ENCODE peak calls at places on chromosomes 11 and 22, in eight cellular contexts. A, F, O, X, Z, Q, K and Y are unnamed samples.

GRCh38 chr22:22167791-22168189 is 76.8 kb upstream of the VPREB1 start:
- ATAC-seq in A (peak), F (peak), O (peak), X (peak), Z (no peak), Q (no peak), K (no peak), Y (no peak)

GRCh38 chr11:111185259-111185658 is 60.3 kb upstream of the POU2AF2 start:
- ATAC-seq in A (no peak), F (no peak), O (no peak), X (no peak), Z (no peak), Q (no peak), K (no peak), Y (no peak)

GRCh38 chr22:43800970-43801369 is 11.1 kb downstream of the EFCAB6 start:
- ATAC-seq in A (no peak), F (no peak), O (no peak), X (no peak), Z (no peak), Q (no peak), K (no peak), Y (no peak)

GRCh38 chr11:94405062-94405461 is 3.8 kb upstream of the GPR83 start:
- ATAC-seq in A (no peak), F (no peak), O (no peak), X (no peak), Z (no peak), Q (no peak), K (no peak), Y (no peak)

GRCh38 chr22:26642465-26643367 is 14.7 kb upstream of the MIAT start:
- ATAC-seq in A (peak), F (peak), O (peak), X (no peak), Z (no peak), Q (peak), K (no peak), Y (peak)

GRCh38 chr22:32760815-32761214 is 40.7 kb upstream of the TIMP3 start:
- ATAC-seq in A (no peak), F (no peak), O (no peak), X (no peak), Z (no peak), Q (no peak), K (peak), Y (no peak)

GRCh38 chr11:129408865-129409444 is 33.3 kb downstream of the BARX2 start:
- ATAC-seq in A (no peak), F (no peak), O (no peak), X (no peak), Z (no peak), Q (no peak), K (no peak), Y (no peak)

GRCh38 chr11:76603202-76603601 is 67.3 kb downstream of the LRRC32 start:
- ATAC-seq in A (no peak), F (no peak), O (no peak), X (no peak), Z (no peak), Q (no peak), K (no peak), Y (no peak)

GRCh38 chr11:8908099-8908498 is 2.9 kb upstream of the AKIP1 start:
- ATAC-seq in A (no peak), F (no peak), O (no peak), X (no peak), Z (no peak), Q (no peak), K (no peak), Y (no peak)

GRCh38 chr11:29135504-29135903 is 881.3 kb downstream of the KCNA4 start:
- ATAC-seq in A (no peak), F (no peak), O (no peak), X (no peak), Z (no peak), Q (no peak), K (no peak), Y (no peak)

GRCh38 chr11:88508808-88509581 is 171.5 kb upstream of the CTSC start:
- ATAC-seq in A (peak), F (peak), O (peak), X (peak), Z (no peak), Q (peak), K (peak), Y (peak)

GRCh38 chr11:119890466-119890865 is 161.5 kb upstream of the NECTIN1 start:
- ATAC-seq in A (no peak), F (no peak), O (no peak), X (no peak), Z (no peak), Q (no peak), K (no peak), Y (no peak)

GRCh38 chr11:67248653-67249052 is 17.6 kb upstream of the GRK2 start:
- ATAC-seq in A (no peak), F (no peak), O (no peak), X (no peak), Z (peak), Q (no peak), K (no peak), Y (no peak)

GRCh38 chr11:134957540-134958335 is 545.7 kb upstream of the B3GAT1 start:
- ATAC-seq in A (no peak), F (no peak), O (no peak), X (no peak), Z (no peak), Q (no peak), K (no peak), Y (no peak)

GRCh38 chr11:8766993-8767374 is 84.4 kb downstream of the RPL27A start:
- ATAC-seq in A (no peak), F (no peak), O (no peak), X (no peak), Z (no peak), Q (no peak), K (no peak), Y (no peak)

GRCh38 chr22:27962268-27963191 is 43.5 kb upstream of the PITPNB start:
- ATAC-seq in A (no peak), F (no peak), O (no peak), X (peak), Z (peak), Q (no peak), K (no peak), Y (no peak)

GRCh38 chr11:1435820-1436467 is 46.2 kb downstream of the BRSK2 start:
- ATAC-seq in A (no peak), F (peak), O (peak), X (peak), Z (peak), Q (peak), K (no peak), Y (no peak)